ENCODE peak calls at places on chromosomes 16 and 17, in eight cellular contexts. H is uterus; A is cardiac fibroblast; S is fibroblast of pulmonary artery; W is activated CD8-positive, alpha-beta memory T cell treated with anti-CD3 and anti-CD28 coated beads for 24 hours; V is effector memory CD4-positive, alpha-beta T cell; P is foreskin fibroblast; D is stimulated activated CD4-positive, alpha-beta T cell treated with anti-CD3 and anti-CD28 coated beads, Interleukin-1b, Interleukin-23, amount 100 ng/mL, for 4 hours. G is an unnamed sample.

GRCh38 chr16:180101-180920 is at the start of gene HBQ1:
- DNase-seq in W (peak; percentile 82), S (peak; percentile 25), H (no peak), P (no peak), D (no peak), V (no peak), A (peak; percentile 29), G (no peak)

GRCh38 chr16:4376126-4376819 is 4.6 kb downstream of the VASN start:
- DNase-seq in W (no peak), P (peak; percentile 91), A (peak; percentile 93), S (peak; percentile 86), V (no peak), H (peak; percentile 97), D (no peak), G (no peak)

GRCh38 chr16:84833142-84833495 is 13.3 kb downstream of the CRISPLD2 start:
- DNase-seq in S (peak; percentile 64), P (no peak), D (no peak), A (peak; percentile 77), W (no peak), H (no peak), V (no peak), G (no peak)

GRCh38 chr16:1471569-1472194 is 3.1 kb downstream of the CLCN7 start:
- DNase-seq in V (no peak), H (no peak), S (no peak), D (no peak), W (no peak), A (no peak), P (no peak), G (no peak)

GRCh38 chr16:88686439-88687253 is at the start of gene SNAI3:
- DNase-seq in W (peak; percentile 95), V (peak; percentile 79), H (peak; percentile 58), A (peak; percentile 51), P (peak; percentile 34), S (peak; percentile 38), D (peak; percentile 79), G (no peak)

GRCh38 chr17:27218719-27219488 is 75.0 kb upstream of the WSB1 start:
- DNase-seq in D (no peak), A (no peak), P (no peak), S (no peak), V (no peak), H (no peak), W (no peak), G (no peak)

GRCh38 chr17:59330314-59330942 is 1.0 kb upstream of the YPEL2 start:
- DNase-seq in H (peak; percentile 31), D (no peak), V (no peak), S (no peak), P (no peak), A (no peak), W (no peak), G (no peak)

GRCh38 chr17:77530591-77530990 is 389.8 kb downstream of the SEC14L1 start:
- DNase-seq in P (no peak), D (no peak), A (no peak), H (no peak), V (no peak), S (no peak), W (no peak), G (no peak)

GRCh38 chr17:7173687-7174602 is 5.2 kb downstream of the ASGR1 start:
- DNase-seq in W (peak; percentile 69), V (peak; percentile 25), D (peak; percentile 8), A (peak; percentile 34), S (no peak), P (no peak), H (no peak), G (no peak)

GRCh38 chr17:42251115-42251514 is 25.1 kb downstream of the STAT5B start:
- DNase-seq in D (no peak), A (peak; percentile 69), V (no peak), P (no peak), W (no peak), H (no peak), S (peak; percentile 68), G (no peak)

GRCh38 chr17:19461139-19461538 is 50.1 kb downstream of the RNF112 start:
- DNase-seq in S (no peak), V (no peak), H (no peak), P (no peak), A (no peak), W (peak; percentile 44), D (no peak), G (no peak)

GRCh38 chr16:1300664-1301476 is 8.6 kb upstream of the UBE2I start:
- DNase-seq in D (peak; percentile 50), P (peak; percentile 24), A (peak; percentile 59), S (peak; percentile 54), H (peak; percentile 33), W (peak; percentile 91), V (peak; percentile 41), G (no peak)

GRCh38 chr16:74909665-74910064 is 75.3 kb downstream of the WDR59 start:
- DNase-seq in D (no peak), W (no peak), H (no peak), A (no peak), S (no peak), V (no peak), P (no peak), G (no peak)

GRCh38 chr17:43676471-43676870 is 14.7 kb upstream of the MEOX1 start:
- DNase-seq in P (no peak), S (no peak), W (no peak), A (peak; percentile 29), D (no peak), V (no peak), H (no peak), G (no peak)

GRCh38 chr17:28774206-28774605 is 30.4 kb downstream of the TRAF4 start:
- DNase-seq in W (no peak), V (no peak), A (no peak), S (no peak), P (no peak), H (no peak), D (no peak), G (no peak)

GRCh38 chr17:39177256-39177655 is 11.3 kb upstream of the ARL5C start:
- DNase-seq in S (no peak), D (no peak), P (no peak), H (no peak), W (no peak), A (peak; percentile 41), V (no peak), G (no peak)

GRCh38 chr17:73536700-73537680 is 107.3 kb downstream of the SDK2 start:
- DNase-seq in P (no peak), W (no peak), D (no peak), S (no peak), A (no peak), V (no peak), H (no peak), G (no peak)

GRCh38 chr16:67928561-67929364 is 2.9 kb downstream of the CTRL start:
- DNase-seq in A (peak; percentile 69), S (peak; percentile 66), H (peak; percentile 69), W (peak; percentile 90), D (peak; percentile 69), V (peak; percentile 53), P (no peak), G (no peak)

GRCh38 chr17:77167472-77168306 is 26.9 kb downstream of the SEC14L1 start:
- DNase-seq in W (no peak), H (no peak), V (no peak), D (no peak), A (no peak), S (no peak), P (no peak), G (no peak)

GRCh38 chr16:89827383-89828198 is 684 bp upstream of the SPIRE2 start:
- DNase-seq in S (peak; percentile 74), W (no peak), P (peak; percentile 57), V (no peak), A (peak; percentile 81), D (no peak), H (no peak), G (no peak)

GRCh38 chr16:75042423-75043174 is 43.8 kb downstream of the ZNRF1 start:
- DNase-seq in H (no peak), W (peak; percentile 5), A (no peak), D (no peak), S (no peak), V (no peak), P (no peak), G (no peak)

GRCh38 chr16:11416228-11417001 is 71.2 kb downstream of the RMI2 start:
- DNase-seq in W (no peak), S (no peak), H (no peak), P (no peak), A (no peak), D (no peak), V (no peak), G (no peak)

GRCh38 chr16:20905576-20905975 is 5.0 kb downstream of the LYRM1 start:
- DNase-seq in D (no peak), W (no peak), A (peak; percentile 49), H (no peak), V (no peak), S (peak; percentile 46), P (no peak), G (no peak)

GRCh38 chr17:78219396-78220150 is 5.5 kb downstream of the BIRC5 start:
- DNase-seq in D (no peak), A (no peak), S (no peak), H (no peak), P (no peak), V (no peak), W (no peak), G (no peak)

GRCh38 chr17:39753514-39754160 is 15.9 kb downstream of the GRB7 start:
- DNase-seq in D (peak; percentile 56), W (no peak), H (no peak), A (no peak), S (no peak), V (peak; percentile 68), P (no peak), G (no peak)

GRCh38 chr17:57527437-57528083 is 217.5 kb downstream of the CCDC182 start:
- DNase-seq in H (no peak), A (no peak), W (no peak), P (no peak), S (no peak), V (no peak), D (no peak), G (no peak)

GRCh38 chr17:73706858-73707257 is 62.6 kb upstream of the SDK2 start:
- DNase-seq in P (no peak), W (no peak), H (no peak), D (no peak), S (no peak), V (no peak), A (no peak), G (no peak)

GRCh38 chr17:8862213-8863056 is 5.0 kb downstream of the PIK3R6 start:
- DNase-seq in S (no peak), P (no peak), H (no peak), V (no peak), D (no peak), A (no peak), W (peak; percentile 51), G (no peak)

GRCh38 chr16:75323198-75323597 is 71.8 kb upstream of the BCAR1 start:
- DNase-seq in W (no peak), P (no peak), H (no peak), S (no peak), V (no peak), A (no peak), D (no peak), G (no peak)

GRCh38 chr16:14545346-14545884 is 84.6 kb downstream of the PARN start:
- DNase-seq in S (no peak), A (no peak), H (no peak), P (no peak), V (no peak), D (no peak), W (no peak), G (no peak)

GRCh38 chr17:59362811-59363205 is 31.4 kb downstream of the YPEL2 start:
- DNase-seq in H (no peak), S (peak; percentile 47), V (no peak), W (no peak), A (no peak), P (no peak), D (no peak), G (no peak)

GRCh38 chr16:58843675-58844074 is 109.6 kb upstream of the GOT2 start:
- DNase-seq in D (no peak), W (no peak), V (no peak), A (peak; percentile 7), P (peak; percentile 21), S (peak; percentile 36), H (no peak), G (peak; percentile 26)

GRCh38 chr16:10609410-10609774 is 29.0 kb upstream of the EMP2 start:
- DNase-seq in S (peak; percentile 69), H (peak; percentile 18), A (peak; percentile 70), P (peak; percentile 85), W (no peak), V (no peak), D (no peak), G (peak; percentile 66)

GRCh38 chr16:21950782-21951521 is 2.2 kb upstream of the UQCRC2 start:
- DNase-seq in V (no peak), D (no peak), S (peak; percentile 63), A (peak; percentile 54), W (no peak), H (no peak), P (peak; percentile 27), G (no peak)